ENCODE peak calls at places on chromosomes 12 and 14, in ten cellular contexts. N is endothelial cell; S is ACHN; F is posterior vena cava; B is stimulated activated CD8-positive, alpha-beta memory T cell treated with anti-CD3 and anti-CD28 coated beads, Interleukin-2, amount 100 ng/mL, for 1 hour; Q is iris pigment epithelial cell; E is HEK293T; M is posterior cingulate gyrus; H is body of pancreas; I is RCC 7860. L is an unnamed sample.

GRCh38 chr14:65478596-65478995 is 66.1 kb downstream of the FUT8 start:
- DNase-seq in N (no peak), I (peak), Q (peak), H (no peak), F (no peak), E (no peak), S (peak), M (no peak), B (no peak), L (no peak)

GRCh38 chr14:102885686-102886447 is 36.6 kb upstream of the AMN start:
- DNase-seq in H (no peak), Q (no peak), M (no peak), E (no peak), B (no peak), N (no peak), S (no peak), I (no peak), F (no peak), L (no peak)

GRCh38 chr12:122964439-122965257 is 1.6 kb downstream of the ABCB9 start:
- DNase-seq in F (no peak), B (no peak), S (no peak), N (no peak), I (no peak), M (no peak), E (no peak), H (no peak), Q (no peak), L (no peak)

GRCh38 chr14:73760598-73761586 is 46.7 kb upstream of the PNMA1 start:
- DNase-seq in Q (no peak), S (no peak), I (no peak), N (no peak), F (no peak), M (no peak), H (no peak), B (no peak), E (no peak), L (no peak)

GRCh38 chr12:78194448-78194847 is 363.8 kb downstream of the NAV3 start:
- DNase-seq in F (no peak), Q (peak), H (no peak), M (no peak), I (no peak), N (no peak), B (no peak), S (no peak), E (no peak), L (no peak)

GRCh38 chr14:90049390-90049789 is 12.4 kb upstream of the KCNK13 start:
- DNase-seq in S (no peak), Q (no peak), H (no peak), I (no peak), N (no peak), E (no peak), F (no peak), B (no peak), M (no peak), L (no peak)

GRCh38 chr12:117328556-117329100 is 32.8 kb downstream of the NOS1 start:
- DNase-seq in E (no peak), M (no peak), S (no peak), I (no peak), F (no peak), H (no peak), B (no peak), N (no peak), Q (no peak), L (no peak)

GRCh38 chr12:19669793-19670192 is 230.5 kb downstream of the AEBP2 start:
- DNase-seq in Q (no peak), H (no peak), I (no peak), F (no peak), E (no peak), B (no peak), N (no peak), M (no peak), S (no peak), L (no peak)

GRCh38 chr14:83556746-83557460 is 1973.0 kb upstream of the FLRT2 start:
- DNase-seq in F (no peak), M (no peak), E (no peak), B (no peak), H (no peak), S (peak), N (no peak), Q (peak), I (peak), L (no peak)

GRCh38 chr12:26848156-26848825 is 15.3 kb upstream of the ITPR2 start:
- DNase-seq in B (no peak), I (no peak), S (no peak), E (no peak), M (no peak), F (no peak), H (no peak), N (no peak), Q (peak), L (no peak)

GRCh38 chr14:51663783-51664326 is 12.1 kb downstream of the FRMD6 start:
- DNase-seq in Q (no peak), B (no peak), F (no peak), M (no peak), E (no peak), I (no peak), H (no peak), N (no peak), S (no peak), L (no peak)

L was measured in GM20000.